ENCODE peak calls at places on chromosome 1, in ten cellular contexts. One of them, this sample, is unnamed.

GRCh38 chr1:115496904-115497527 is 144.8 kb upstream of the VANGL1 start:
- DNase-seq in IMR-90: peak
- DNase-seq in iris pigment epithelial cell: peak
- DNase-seq in stimulated activated naive B cell treated with anti-CD40 and anti-IgM and Interleukin-4, amounts not matched to agents 10 μg/mL and 1 μg/mL and 100 μg/mL, for 72 hours: no peak
- DNase-seq in HCT116: no peak
- DNase-seq in Caki2: peak
- DNase-seq in activated CD4-positive, alpha-beta memory T cell treated with anti-CD3 and anti-CD28 coated beads, Interleukin-2, amount 10 ng/mL, durations not matched to agents 7 days and 5 days: no peak
- DNase-seq in cerebellum: no peak
- DNase-seq in stimulated activated CD4-positive, alpha-beta T cell treated with anti-CD3 and anti-CD28 coated beads, Interleukin-12 subunit alpha, Interleukin-12 subunit beta, amount 100 ng/mL, for 4 hours: no peak
- DNase-seq in WERI-Rb-1: no peak
- DNase-seq in this sample: peak

GRCh38 chr1:66704177-66704880 is 47.9 kb upstream of the DYNLT5 start:
- DNase-seq in iris pigment epithelial cell: peak
- DNase-seq in WERI-Rb-1: no peak
- DNase-seq in IMR-90: no peak
- DNase-seq in Caki2: no peak
- DNase-seq in stimulated activated CD4-positive, alpha-beta T cell treated with anti-CD3 and anti-CD28 coated beads, Interleukin-12 subunit alpha, Interleukin-12 subunit beta, amount 100 ng/mL, for 4 hours: no peak
- DNase-seq in cerebellum: no peak
- DNase-seq in activated CD4-positive, alpha-beta memory T cell treated with anti-CD3 and anti-CD28 coated beads, Interleukin-2, amount 10 ng/mL, durations not matched to agents 7 days and 5 days: no peak
- DNase-seq in HCT116: no peak
- DNase-seq in stimulated activated naive B cell treated with anti-CD40 and anti-IgM and Interleukin-4, amounts not matched to agents 10 μg/mL and 1 μg/mL and 100 μg/mL, for 72 hours: no peak
- DNase-seq in this sample: no peak

GRCh38 chr1:42765271-42765670 is 1.6 kb downstream of the P3H1 start:
- DNase-seq in IMR-90: no peak
- DNase-seq in Caki2: no peak
- DNase-seq in stimulated activated CD4-positive, alpha-beta T cell treated with anti-CD3 and anti-CD28 coated beads, Interleukin-12 subunit alpha, Interleukin-12 subunit beta, amount 100 ng/mL, for 4 hours: no peak
- DNase-seq in activated CD4-positive, alpha-beta memory T cell treated with anti-CD3 and anti-CD28 coated beads, Interleukin-2, amount 10 ng/mL, durations not matched to agents 7 days and 5 days: no peak
- DNase-seq in HCT116: no peak
- DNase-seq in iris pigment epithelial cell: peak
- DNase-seq in cerebellum: no peak
- DNase-seq in WERI-Rb-1: no peak
- DNase-seq in stimulated activated naive B cell treated with anti-CD40 and anti-IgM and Interleukin-4, amounts not matched to agents 10 μg/mL and 1 μg/mL and 100 μg/mL, for 72 hours: no peak
- DNase-seq in this sample: peak

GRCh38 chr1:64550505-64550904 is 80.6 kb downstream of the CACHD1 start:
- DNase-seq in WERI-Rb-1: no peak
- DNase-seq in activated CD4-positive, alpha-beta memory T cell treated with anti-CD3 and anti-CD28 coated beads, Interleukin-2, amount 10 ng/mL, durations not matched to agents 7 days and 5 days: no peak
- DNase-seq in stimulated activated CD4-positive, alpha-beta T cell treated with anti-CD3 and anti-CD28 coated beads, Interleukin-12 subunit alpha, Interleukin-12 subunit beta, amount 100 ng/mL, for 4 hours: no peak
- DNase-seq in HCT116: no peak
- DNase-seq in Caki2: no peak
- DNase-seq in cerebellum: no peak
- DNase-seq in IMR-90: no peak
- DNase-seq in iris pigment epithelial cell: no peak
- DNase-seq in stimulated activated naive B cell treated with anti-CD40 and anti-IgM and Interleukin-4, amounts not matched to agents 10 μg/mL and 1 μg/mL and 100 μg/mL, for 72 hours: no peak
- DNase-seq in this sample: no peak

GRCh38 chr1:246597340-246597739 is 31.1 kb downstream of the CNST start:
- DNase-seq in HCT116: no peak
- DNase-seq in cerebellum: no peak
- DNase-seq in stimulated activated CD4-positive, alpha-beta T cell treated with anti-CD3 and anti-CD28 coated beads, Interleukin-12 subunit alpha, Interleukin-12 subunit beta, amount 100 ng/mL, for 4 hours: no peak
- DNase-seq in stimulated activated naive B cell treated with anti-CD40 and anti-IgM and Interleukin-4, amounts not matched to agents 10 μg/mL and 1 μg/mL and 100 μg/mL, for 72 hours: no peak
- DNase-seq in IMR-90: peak
- DNase-seq in activated CD4-positive, alpha-beta memory T cell treated with anti-CD3 and anti-CD28 coated beads, Interleukin-2, amount 10 ng/mL, durations not matched to agents 7 days and 5 days: no peak
- DNase-seq in WERI-Rb-1: no peak
- DNase-seq in iris pigment epithelial cell: peak
- DNase-seq in Caki2: peak
- DNase-seq in this sample: peak

GRCh38 chr1:155801149-155801548 is 55.9 kb downstream of the GON4L start:
- DNase-seq in Caki2: no peak
- DNase-seq in iris pigment epithelial cell: peak
- DNase-seq in cerebellum: no peak
- DNase-seq in HCT116: no peak
- DNase-seq in stimulated activated naive B cell treated with anti-CD40 and anti-IgM and Interleukin-4, amounts not matched to agents 10 μg/mL and 1 μg/mL and 100 μg/mL, for 72 hours: no peak
- DNase-seq in IMR-90: peak
- DNase-seq in stimulated activated CD4-positive, alpha-beta T cell treated with anti-CD3 and anti-CD28 coated beads, Interleukin-12 subunit alpha, Interleukin-12 subunit beta, amount 100 ng/mL, for 4 hours: no peak
- DNase-seq in activated CD4-positive, alpha-beta memory T cell treated with anti-CD3 and anti-CD28 coated beads, Interleukin-2, amount 10 ng/mL, durations not matched to agents 7 days and 5 days: no peak
- DNase-seq in WERI-Rb-1: no peak
- DNase-seq in this sample: peak

GRCh38 chr1:95041491-95042165 is 31.1 kb downstream of the ALG14 start:
- DNase-seq in HCT116: peak
- DNase-seq in Caki2: peak
- DNase-seq in activated CD4-positive, alpha-beta memory T cell treated with anti-CD3 and anti-CD28 coated beads, Interleukin-2, amount 10 ng/mL, durations not matched to agents 7 days and 5 days: no peak
- DNase-seq in iris pigment epithelial cell: peak
- DNase-seq in IMR-90: peak
- DNase-seq in WERI-Rb-1: peak
- DNase-seq in stimulated activated CD4-positive, alpha-beta T cell treated with anti-CD3 and anti-CD28 coated beads, Interleukin-12 subunit alpha, Interleukin-12 subunit beta, amount 100 ng/mL, for 4 hours: no peak
- DNase-seq in stimulated activated naive B cell treated with anti-CD40 and anti-IgM and Interleukin-4, amounts not matched to agents 10 μg/mL and 1 μg/mL and 100 μg/mL, for 72 hours: no peak
- DNase-seq in cerebellum: peak
- DNase-seq in this sample: peak

GRCh38 chr1:214441119-214441518 is 110.3 kb downstream of the PTPN14 start:
- DNase-seq in cerebellum: no peak
- DNase-seq in iris pigment epithelial cell: peak
- DNase-seq in Caki2: no peak
- DNase-seq in HCT116: no peak
- DNase-seq in IMR-90: peak
- DNase-seq in stimulated activated CD4-positive, alpha-beta T cell treated with anti-CD3 and anti-CD28 coated beads, Interleukin-12 subunit alpha, Interleukin-12 subunit beta, amount 100 ng/mL, for 4 hours: no peak
- DNase-seq in activated CD4-positive, alpha-beta memory T cell treated with anti-CD3 and anti-CD28 coated beads, Interleukin-2, amount 10 ng/mL, durations not matched to agents 7 days and 5 days: no peak
- DNase-seq in WERI-Rb-1: no peak
- DNase-seq in stimulated activated naive B cell treated with anti-CD40 and anti-IgM and Interleukin-4, amounts not matched to agents 10 μg/mL and 1 μg/mL and 100 μg/mL, for 72 hours: no peak
- DNase-seq in this sample: no peak

This sample was measured in astrocyte of the hippocampus.